ENCODE peak calls at places on chromosome 20, in seven cellular contexts. One of them, this sample, is unnamed.

GRCh38 chr20:63946986-63947637 is 9.1 kb downstream of the UCKL1 start:
- DNase-seq in SK-N-SH: no peak
- DNase-seq in HCT116: no peak
- DNase-seq in GM12878: no peak
- DNase-seq in K562: no peak
- DNase-seq in HepG2: no peak
- DNase-seq in H1: no peak
- DNase-seq in this sample: no peak

GRCh38 chr20:35886537-35886936 is 67.8 kb downstream of the SCAND1 start:
- DNase-seq in SK-N-SH: peak; percentile 76
- DNase-seq in HCT116: no peak
- DNase-seq in GM12878: no peak
- DNase-seq in K562: no peak
- DNase-seq in HepG2: no peak
- DNase-seq in H1: no peak
- DNase-seq in this sample: no peak

GRCh38 chr20:37821691-37822655 is 81.0 kb upstream of the VSTM2L start:
- DNase-seq in SK-N-SH: no peak
- DNase-seq in HCT116: no peak
- DNase-seq in GM12878: no peak
- DNase-seq in K562: no peak
- DNase-seq in HepG2: no peak
- DNase-seq in H1: no peak
- DNase-seq in this sample: no peak

GRCh38 chr20:13220857-13221297 is at the start of gene ISM1:
- DNase-seq in SK-N-SH: peak; percentile 68
- DNase-seq in HCT116: no peak
- DNase-seq in GM12878: no peak
- DNase-seq in K562: no peak
- DNase-seq in HepG2: no peak
- DNase-seq in H1: peak; percentile 73
- DNase-seq in this sample: peak; percentile 54

GRCh38 chr20:54292186-54292585 is 84.3 kb downstream of the PFDN4 start:
- DNase-seq in SK-N-SH: no peak
- DNase-seq in HCT116: no peak
- DNase-seq in GM12878: no peak
- DNase-seq in K562: no peak
- DNase-seq in HepG2: no peak
- DNase-seq in H1: no peak
- DNase-seq in this sample: no peak

GRCh38 chr20:8401491-8401890 is 269.4 kb downstream of the PLCB1 start:
- DNase-seq in SK-N-SH: no peak
- DNase-seq in HCT116: no peak
- DNase-seq in GM12878: no peak
- DNase-seq in K562: no peak
- DNase-seq in HepG2: no peak
- DNase-seq in H1: no peak
- DNase-seq in this sample: no peak

GRCh38 chr20:41167118-41167470 is 29.8 kb downstream of the PLCG1 start:
- DNase-seq in SK-N-SH: no peak
- DNase-seq in HCT116: no peak
- DNase-seq in GM12878: no peak
- DNase-seq in K562: no peak
- DNase-seq in HepG2: no peak
- DNase-seq in H1: no peak
- DNase-seq in this sample: no peak

GRCh38 chr20:5172903-5173463 is 46.2 kb downstream of the CDS2 start:
- DNase-seq in SK-N-SH: no peak
- DNase-seq in HCT116: no peak
- DNase-seq in GM12878: no peak
- DNase-seq in K562: no peak
- DNase-seq in HepG2: peak; percentile 80
- DNase-seq in H1: no peak
- DNase-seq in this sample: no peak

GRCh38 chr20:63083831-63084562 is 77.2 kb upstream of the BHLHE23 start:
- DNase-seq in SK-N-SH: no peak
- DNase-seq in HCT116: no peak
- DNase-seq in GM12878: no peak
- DNase-seq in K562: no peak
- DNase-seq in HepG2: peak; percentile 54
- DNase-seq in H1: peak; percentile 47
- DNase-seq in this sample: peak; percentile 35

GRCh38 chr20:24598346-24598745 is 128.9 kb downstream of the SYNDIG1 start:
- DNase-seq in SK-N-SH: no peak
- DNase-seq in HCT116: no peak
- DNase-seq in GM12878: no peak
- DNase-seq in K562: no peak
- DNase-seq in HepG2: no peak
- DNase-seq in H1: no peak
- DNase-seq in this sample: no peak

GRCh38 chr20:60211618-60212463 is 253.6 kb downstream of the CDH26 start:
- DNase-seq in SK-N-SH: no peak
- DNase-seq in HCT116: no peak
- DNase-seq in GM12878: no peak
- DNase-seq in K562: no peak
- DNase-seq in HepG2: no peak
- DNase-seq in H1: no peak
- DNase-seq in this sample: no peak

GRCh38 chr20:59051666-59052065 is 9.1 kb upstream of the PRELID3B start:
- DNase-seq in SK-N-SH: no peak
- DNase-seq in HCT116: no peak
- DNase-seq in GM12878: no peak
- DNase-seq in K562: no peak
- DNase-seq in HepG2: no peak
- DNase-seq in H1: no peak
- DNase-seq in this sample: no peak

GRCh38 chr20:51404297-51405060 is 138.0 kb downstream of the NFATC2 start:
- DNase-seq in SK-N-SH: no peak
- DNase-seq in HCT116: no peak
- DNase-seq in GM12878: peak; percentile 80
- DNase-seq in K562: no peak
- DNase-seq in HepG2: no peak
- DNase-seq in H1: no peak
- DNase-seq in this sample: no peak

GRCh38 chr20:58647814-58648501 is 3.1 kb upstream of the STX16 start:
- DNase-seq in SK-N-SH: no peak
- DNase-seq in HCT116: no peak
- DNase-seq in GM12878: no peak
- DNase-seq in K562: no peak
- DNase-seq in HepG2: no peak
- DNase-seq in H1: peak; percentile 43
- DNase-seq in this sample: no peak

GRCh38 chr20:550611-551010 is 7.0 kb upstream of the CSNK2A1 start:
- DNase-seq in SK-N-SH: no peak
- DNase-seq in HCT116: no peak
- DNase-seq in GM12878: no peak
- DNase-seq in K562: no peak
- DNase-seq in HepG2: no peak
- DNase-seq in H1: no peak
- DNase-seq in this sample: no peak

GRCh38 chr20:33211817-33212424 is 5.2 kb upstream of the BPIFA3 start:
- DNase-seq in SK-N-SH: peak; percentile 56
- DNase-seq in HCT116: peak; percentile 61
- DNase-seq in GM12878: no peak
- DNase-seq in K562: peak; percentile 68
- DNase-seq in HepG2: peak; percentile 78
- DNase-seq in H1: peak; percentile 64
- DNase-seq in this sample: peak; percentile 88

GRCh38 chr20:15139522-15139921 is 802.1 kb upstream of the FLRT3 start:
- DNase-seq in SK-N-SH: no peak
- DNase-seq in HCT116: no peak
- DNase-seq in GM12878: no peak
- DNase-seq in K562: no peak
- DNase-seq in HepG2: no peak
- DNase-seq in H1: no peak
- DNase-seq in this sample: peak; percentile 11

GRCh38 chr20:36848078-36848660 is 27.8 kb upstream of the TLDC2 start:
- DNase-seq in SK-N-SH: no peak
- DNase-seq in HCT116: no peak
- DNase-seq in GM12878: no peak
- DNase-seq in K562: no peak
- DNase-seq in HepG2: no peak
- DNase-seq in H1: no peak
- DNase-seq in this sample: no peak

GRCh38 chr20:3894796-3895195 is 5.6 kb downstream of the PANK2 start:
- DNase-seq in SK-N-SH: no peak
- DNase-seq in HCT116: no peak
- DNase-seq in GM12878: no peak
- DNase-seq in K562: no peak
- DNase-seq in HepG2: no peak
- DNase-seq in H1: no peak
- DNase-seq in this sample: no peak

GRCh38 chr20:54122189-54122588 is 51.6 kb downstream of the CYP24A1 start:
- DNase-seq in SK-N-SH: no peak
- DNase-seq in HCT116: no peak
- DNase-seq in GM12878: no peak
- DNase-seq in K562: no peak
- DNase-seq in HepG2: no peak
- DNase-seq in H1: no peak
- DNase-seq in this sample: no peak

GRCh38 chr20:22619272-22619671 is 34.9 kb upstream of the FOXA2 start:
- DNase-seq in SK-N-SH: no peak
- DNase-seq in HCT116: no peak
- DNase-seq in GM12878: no peak
- DNase-seq in K562: no peak
- DNase-seq in HepG2: peak; percentile 57
- DNase-seq in H1: peak; percentile 8
- DNase-seq in this sample: no peak

GRCh38 chr20:30376767-30377658 is 880.5 kb upstream of the DEFB115 start:
- DNase-seq in SK-N-SH: peak; percentile 87
- DNase-seq in HCT116: peak; percentile 68
- DNase-seq in GM12878: peak; percentile 28
- DNase-seq in K562: peak; percentile 91
- DNase-seq in HepG2: peak; percentile 87
- DNase-seq in H1: peak; percentile 70
- DNase-seq in this sample: peak; percentile 69

GRCh38 chr20:51156796-51157119 is 133.9 kb upstream of the KCNG1 start:
- DNase-seq in SK-N-SH: no peak
- DNase-seq in HCT116: no peak
- DNase-seq in GM12878: no peak
- DNase-seq in K562: no peak
- DNase-seq in HepG2: no peak
- DNase-seq in H1: no peak
- DNase-seq in this sample: no peak

GRCh38 chr20:11492391-11492790 is 425.3 kb upstream of the BTBD3 start:
- DNase-seq in SK-N-SH: no peak
- DNase-seq in HCT116: no peak
- DNase-seq in GM12878: no peak
- DNase-seq in K562: no peak
- DNase-seq in HepG2: no peak
- DNase-seq in H1: no peak
- DNase-seq in this sample: no peak

GRCh38 chr20:56418385-56418861 is 6.4 kb downstream of the CASS4 start:
- DNase-seq in SK-N-SH: no peak
- DNase-seq in HCT116: no peak
- DNase-seq in GM12878: no peak
- DNase-seq in K562: peak; percentile 49
- DNase-seq in HepG2: no peak
- DNase-seq in H1: no peak
- DNase-seq in this sample: no peak

GRCh38 chr20:9912858-9913434 is 74.1 kb upstream of the PAK5 start:
- DNase-seq in SK-N-SH: peak; percentile 50
- DNase-seq in HCT116: peak; percentile 40
- DNase-seq in GM12878: no peak
- DNase-seq in K562: peak; percentile 16
- DNase-seq in HepG2: peak; percentile 59
- DNase-seq in H1: peak; percentile 72
- DNase-seq in this sample: peak; percentile 5

GRCh38 chr20:19923762-19924161 is 93.4 kb upstream of the NAA20 start:
- DNase-seq in SK-N-SH: no peak
- DNase-seq in HCT116: no peak
- DNase-seq in GM12878: no peak
- DNase-seq in K562: no peak
- DNase-seq in HepG2: no peak
- DNase-seq in H1: no peak
- DNase-seq in this sample: no peak
- TF ChIP-seq JUND in SK-N-SH: no peak
- TF ChIP-seq JUND in HCT116: no peak
- TF ChIP-seq JUND in GM12878: no peak
- TF ChIP-seq JUND in K562: no peak
- TF ChIP-seq JUND in HepG2: no peak
- TF ChIP-seq JUND in H1: no peak
- TF ChIP-seq JUND in this sample: no peak

GRCh38 chr20:38975539-38976120 is 13.5 kb downstream of the DHX35 start:
- DNase-seq in SK-N-SH: no peak
- DNase-seq in HCT116: no peak
- DNase-seq in GM12878: no peak
- DNase-seq in K562: peak; percentile 35
- DNase-seq in HepG2: no peak
- DNase-seq in H1: no peak
- DNase-seq in this sample: no peak
- TF ChIP-seq JUND in SK-N-SH: no peak
- TF ChIP-seq JUND in HCT116: no peak
- TF ChIP-seq JUND in GM12878: no peak
- TF ChIP-seq JUND in K562: no peak
- TF ChIP-seq JUND in HepG2: no peak
- TF ChIP-seq JUND in H1: no peak
- TF ChIP-seq JUND in this sample: no peak

DNA sequence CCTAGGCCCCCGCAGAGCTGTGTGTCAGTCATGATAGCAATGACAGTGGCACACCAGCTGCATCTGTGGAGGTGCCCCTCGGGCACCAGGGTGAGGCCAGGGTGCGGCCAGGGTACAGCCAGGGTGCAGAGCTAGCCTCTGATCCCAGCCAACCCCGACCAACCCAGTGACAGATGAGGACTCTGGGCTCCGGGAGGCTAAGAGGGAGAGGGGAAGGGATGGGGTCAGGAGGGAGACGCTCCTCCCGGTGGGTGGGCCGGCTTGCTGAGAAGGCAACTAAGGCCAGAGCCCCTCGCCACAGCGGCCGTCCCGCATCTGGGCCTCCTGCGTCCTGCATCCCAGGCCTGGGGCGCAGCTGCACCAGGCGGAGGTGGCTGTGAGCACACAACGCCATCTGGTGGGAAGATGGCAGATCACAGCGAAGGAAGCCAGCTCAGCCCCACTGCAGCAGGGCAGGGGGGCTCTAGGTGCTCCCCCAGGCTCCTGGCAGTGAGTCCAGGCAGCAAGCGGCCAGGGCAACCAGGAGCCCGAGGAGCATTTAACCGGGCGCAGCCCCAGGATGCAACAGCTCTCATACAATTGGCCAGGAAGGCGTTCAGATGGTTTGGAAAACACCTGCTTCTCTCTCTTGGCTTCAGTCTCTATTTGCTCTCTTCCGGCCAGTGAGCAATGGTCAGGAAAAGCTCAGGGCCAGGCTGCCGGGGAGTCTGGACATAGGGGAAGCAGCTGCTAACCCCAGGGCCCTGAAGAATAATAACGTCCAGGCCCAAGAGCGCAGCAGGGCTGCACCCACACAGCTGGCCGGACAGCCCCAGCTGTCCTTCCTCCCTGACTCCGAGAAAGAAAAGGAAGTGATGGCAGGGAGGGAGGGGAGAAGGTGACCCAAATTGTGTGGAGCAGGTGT is 169.4 kb downstream of the TAF4 start:
- DNase-seq in SK-N-SH: peak; percentile 91
- DNase-seq in HCT116: peak; percentile 12
- DNase-seq in GM12878: no peak
- DNase-seq in K562: peak; percentile 61
- DNase-seq in HepG2: peak; percentile 44
- DNase-seq in H1: peak; percentile 82
- DNase-seq in this sample: peak; percentile 68
- TF ChIP-seq JUND in SK-N-SH: no peak
- TF ChIP-seq JUND in HCT116: no peak
- TF ChIP-seq JUND in GM12878: no peak
- TF ChIP-seq JUND in K562: no peak
- TF ChIP-seq JUND in HepG2: no peak
- TF ChIP-seq JUND in H1: no peak
- TF ChIP-seq JUND in this sample: no peak

GRCh38 chr20:17654649-17655285 is 27.3 kb downstream of the RRBP1 start:
- DNase-seq in SK-N-SH: peak; percentile 52
- DNase-seq in HCT116: no peak
- DNase-seq in GM12878: no peak
- DNase-seq in K562: peak; percentile 44
- DNase-seq in HepG2: peak; percentile 53
- DNase-seq in H1: peak; percentile 85
- DNase-seq in this sample: no peak
- TF ChIP-seq JUND in SK-N-SH: no peak
- TF ChIP-seq JUND in HCT116: no peak
- TF ChIP-seq JUND in GM12878: no peak
- TF ChIP-seq JUND in K562: no peak
- TF ChIP-seq JUND in HepG2: no peak
- TF ChIP-seq JUND in H1: no peak
- TF ChIP-seq JUND in this sample: no peak

This sample was measured in T47D.